ENCODE peak calls at places on chromosomes 12 and 14, in ten cellular contexts. K is AG10803; G is dorsolateral prefrontal cortex; T is effector memory CD4-positive, alpha-beta T cell; O is heart right ventricle; J is astrocyte of the cerebellum; S is A549; L is CD8-positive, alpha-beta memory T cell; I is mammary epithelial cell; Q is uterus. C is an unnamed sample.

GRCh38 chr14:88902850-88903249 is 78.4 kb downstream of the TTC8 start:
- DNase-seq in K (no peak), G (no peak), T (no peak), O (no peak), J (no peak), S (no peak), L (no peak), I (no peak), Q (no peak), C (no peak)

GRCh38 chr12:53190108-53190729 is 9.5 kb upstream of the CSAD start:
- DNase-seq in K (peak), G (no peak), T (peak), O (peak), J (peak), S (peak), L (peak), I (peak), Q (peak), C (peak)

GRCh38 chr12:54993181-54993835 is 8.7 kb upstream of the TESPA1 start:
- DNase-seq in K (peak), G (no peak), T (peak), O (no peak), J (peak), S (peak), L (peak), I (peak), Q (peak), C (peak)

GRCh38 chr14:96090441-96091148 is 51.4 kb downstream of the C14orf132 start:
- DNase-seq in K (peak), G (peak), T (no peak), O (peak), J (peak), S (no peak), L (no peak), I (no peak), Q (peak), C (no peak)

GRCh38 chr14:36517242-36518030 is 2.6 kb downstream of the NKX2-1 start:
- DNase-seq in K (no peak), G (no peak), T (no peak), O (no peak), J (no peak), S (no peak), L (no peak), I (no peak), Q (no peak), C (no peak)

GRCh38 chr14:31560759-31561154 is 447 bp upstream of the NUBPL start:
- DNase-seq in K (no peak), G (no peak), T (no peak), O (no peak), J (no peak), S (no peak), L (no peak), I (no peak), Q (no peak), C (no peak)

GRCh38 chr14:94485944-94486841 is 10.2 kb upstream of the SERPINA9 start:
- DNase-seq in K (peak), G (peak), T (no peak), O (peak), J (peak), S (peak), L (no peak), I (peak), Q (no peak), C (peak)

GRCh38 chr12:81208193-81208946 is 130.5 kb downstream of the ACSS3 start:
- DNase-seq in K (no peak), G (no peak), T (no peak), O (no peak), J (no peak), S (no peak), L (no peak), I (no peak), Q (peak), C (peak)

GRCh38 chr12:21538259-21538658 is 12.2 kb downstream of the SPX start:
- DNase-seq in K (no peak), G (no peak), T (no peak), O (no peak), J (no peak), S (no peak), L (no peak), I (no peak), Q (no peak), C (no peak)

GRCh38 chr12:81644503-81644902 is 114.6 kb downstream of the PPFIA2 start:
- DNase-seq in K (peak), G (no peak), T (no peak), O (no peak), J (peak), S (peak), L (peak), I (peak), Q (no peak), C (peak)

GRCh38 chr14:53619625-53620324 is 336.9 kb downstream of the BMP4 start:
- DNase-seq in K (peak), G (no peak), T (no peak), O (no peak), J (no peak), S (no peak), L (no peak), I (no peak), Q (peak), C (peak)

DNA sequence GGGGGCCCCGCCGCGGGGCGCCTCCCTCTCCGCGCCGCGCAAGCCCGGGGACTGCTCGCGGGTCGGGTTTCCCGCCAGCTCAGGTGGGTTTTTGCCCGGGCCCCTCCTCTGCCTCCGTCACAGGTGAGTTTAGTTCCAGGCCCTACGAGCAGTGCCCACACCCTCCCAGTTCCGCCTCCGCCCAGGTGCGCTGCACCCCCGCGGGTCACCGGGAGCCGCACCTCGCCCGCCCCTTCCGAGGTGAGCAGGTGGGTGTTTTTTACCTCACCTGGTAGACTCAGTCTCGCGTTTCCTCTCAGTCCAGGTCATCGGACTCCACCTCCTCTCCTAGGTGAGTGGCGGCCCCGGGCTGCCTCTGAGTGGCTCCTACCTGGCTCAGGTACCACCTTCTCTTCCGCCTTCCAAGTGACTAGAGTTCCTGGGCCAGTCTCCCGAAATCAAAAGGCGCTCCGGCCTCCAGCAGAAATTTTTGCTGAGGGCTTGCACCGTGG is at the start of gene TMEM30B:
- DNase-seq in K (no peak), G (no peak), T (peak), O (no peak), J (no peak), S (no peak), L (peak), I (peak), Q (no peak), C (no peak)
- H3K4me3 ChIP-seq in K (peak), G (peak), T (peak), O (peak), J (peak), S (peak), L (peak), I (peak), Q (peak), C (peak)

DNA sequence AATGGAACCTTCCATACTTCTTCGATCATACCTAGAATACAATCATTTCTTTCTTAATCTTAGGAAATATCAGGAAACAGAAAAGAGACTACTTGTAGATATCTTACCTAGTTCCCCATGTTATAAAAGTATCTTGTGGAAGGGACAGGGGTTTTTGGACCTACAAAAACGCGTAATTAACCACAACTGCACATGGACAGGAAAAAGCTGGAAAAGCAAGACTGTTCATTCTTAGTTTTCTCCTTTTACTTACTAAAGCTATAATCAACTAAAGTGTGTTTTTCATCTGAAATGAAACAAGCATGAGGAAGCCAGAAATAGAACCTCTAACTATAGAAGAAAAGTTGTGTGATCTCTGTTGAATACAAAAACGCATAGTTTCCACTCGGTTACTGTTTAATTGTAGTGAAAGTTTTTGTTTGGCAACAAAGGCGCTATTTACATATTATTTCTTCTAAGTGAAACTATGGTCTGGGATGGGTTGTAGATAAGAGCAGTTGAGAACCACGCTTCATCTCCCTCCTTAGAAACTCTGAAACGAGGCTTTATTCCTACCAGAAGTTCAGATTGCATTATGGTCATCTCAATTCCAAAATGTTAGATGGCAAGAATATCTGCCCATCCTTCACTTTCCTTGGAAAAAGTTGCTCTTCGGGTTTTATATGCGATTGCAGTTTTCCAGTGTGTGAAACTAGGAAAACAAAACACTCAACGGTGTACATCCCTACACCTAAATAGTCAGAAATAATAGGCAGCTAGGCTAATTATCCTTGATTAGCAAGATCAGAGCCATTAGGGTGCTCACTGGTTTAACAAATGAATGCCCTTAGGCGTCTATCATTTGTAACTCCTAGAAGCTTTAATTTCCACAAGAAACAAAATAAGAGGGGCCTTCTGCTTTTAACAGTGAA is 1.1 kb downstream of the BCAT1 start:
- DNase-seq in K (no peak), G (no peak), T (no peak), O (no peak), J (no peak), S (no peak), L (no peak), I (no peak), Q (no peak), C (no peak)
- H3K4me3 ChIP-seq in K (peak), G (peak), T (peak), O (peak), J (peak), S (peak), L (peak), I (peak), Q (peak), C (peak)

DNA sequence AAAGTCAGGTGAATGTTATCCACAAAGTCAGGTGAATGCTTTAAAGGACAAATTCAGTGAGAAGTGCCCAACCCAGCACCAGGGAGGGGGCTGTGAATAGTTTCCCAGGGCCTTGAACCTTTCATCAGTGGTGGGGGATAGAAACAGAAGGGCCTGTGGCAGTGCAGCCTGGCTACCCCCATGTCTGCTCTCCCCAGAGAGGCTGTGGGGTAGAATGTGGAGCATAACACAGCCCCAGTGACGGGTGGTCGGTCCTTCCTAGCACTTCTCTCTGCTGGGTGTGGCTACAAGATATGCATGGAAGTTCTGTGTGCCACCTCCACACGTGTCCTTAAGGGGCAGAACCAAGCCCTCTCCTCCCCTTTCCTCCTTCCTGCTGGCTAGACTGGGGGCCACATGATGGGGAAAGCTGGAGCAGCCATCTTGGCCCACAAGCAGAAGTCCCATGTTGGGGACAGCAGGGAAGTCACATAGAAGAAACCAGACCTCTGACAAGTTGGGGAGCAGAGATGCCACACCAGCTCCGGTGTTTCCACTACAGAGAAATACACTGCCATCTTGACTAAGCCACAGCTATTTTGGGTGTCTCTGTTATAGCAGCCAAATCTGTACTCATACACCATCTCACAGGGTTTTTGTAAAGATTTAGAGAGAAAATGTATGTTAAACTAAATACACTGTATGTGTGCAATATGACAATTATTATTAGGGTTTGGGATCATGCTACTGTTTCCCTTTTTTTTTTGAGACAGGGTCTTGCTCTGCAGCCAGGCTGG is 17.0 kb downstream of the RITA1 start:
- DNase-seq in K (no peak), G (no peak), T (no peak), O (no peak), J (no peak), S (no peak), L (no peak), I (no peak), Q (no peak), C (no peak)
- H3K4me3 ChIP-seq in K (no peak), G (no peak), T (no peak), O (no peak), J (no peak), S (no peak), L (no peak), I (no peak), Q (no peak), C (no peak)

GRCh38 chr12:124788936-124789555 is 74.6 kb downstream of the SCARB1 start:
- DNase-seq in K (no peak), G (no peak), T (no peak), O (no peak), J (no peak), S (no peak), L (no peak), I (no peak), Q (no peak), C (no peak)
- H3K4me3 ChIP-seq in K (no peak), G (no peak), T (no peak), O (no peak), J (no peak), S (no peak), L (no peak), I (no peak), Q (no peak), C (no peak)

DNA sequence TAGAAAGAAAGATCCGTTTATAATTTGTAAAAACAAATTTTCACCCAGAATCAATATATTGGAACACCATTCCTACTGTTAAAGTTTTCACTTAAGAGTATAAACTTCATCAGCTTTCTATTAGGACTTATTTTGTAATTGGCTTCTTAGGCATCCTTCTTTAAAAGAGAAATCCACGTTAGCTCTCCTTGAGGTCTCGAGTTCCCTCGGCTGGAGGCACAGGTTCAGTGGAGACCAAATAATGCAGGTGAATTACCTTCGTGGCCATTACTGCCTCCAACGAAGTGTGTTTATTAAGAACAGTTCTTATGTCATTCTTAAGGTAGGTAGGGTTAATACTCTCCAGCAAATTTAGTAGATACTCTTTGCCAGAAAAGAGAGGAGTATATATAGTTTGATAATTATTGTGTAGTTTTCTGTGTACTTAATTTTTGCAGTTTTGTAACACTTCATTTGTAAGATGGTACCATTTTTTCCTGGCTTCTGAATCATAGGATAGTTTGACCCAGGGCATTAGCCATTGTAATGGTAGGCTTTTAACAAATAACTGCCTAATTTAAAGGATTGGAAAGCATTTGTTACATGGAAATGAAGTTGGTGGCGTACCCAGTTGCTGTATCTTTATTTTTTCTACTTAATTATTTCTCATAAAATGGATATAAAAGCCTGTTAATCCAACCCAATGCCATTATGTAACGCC is 2.2 kb downstream of the CALM1 start:
- DNase-seq in K (no peak), G (no peak), T (no peak), O (no peak), J (no peak), S (no peak), L (no peak), I (no peak), Q (no peak), C (no peak)
- H3K4me3 ChIP-seq in K (peak), G (peak), T (peak), O (peak), J (peak), S (peak), L (peak), I (peak), Q (peak), C (peak)

GRCh38 chr14:64115401-64115800 is 178.8 kb downstream of the ESR2 start:
- DNase-seq in K (no peak), G (no peak), T (no peak), O (no peak), J (no peak), S (no peak), L (no peak), I (no peak), Q (no peak), C (no peak)

GRCh38 chr14:64112859-64113258 is 181.3 kb downstream of the ESR2 start:
- DNase-seq in K (no peak), G (no peak), T (no peak), O (no peak), J (no peak), S (no peak), L (no peak), I (no peak), Q (no peak), C (no peak)

GRCh38 chr14:64114166-64114565 is 180.0 kb downstream of the ESR2 start:
- DNase-seq in K (no peak), G (no peak), T (no peak), O (no peak), J (no peak), S (no peak), L (no peak), I (no peak), Q (no peak), C (no peak)

GRCh38 chr14:64114796-64115195 is 179.4 kb downstream of the ESR2 start:
- DNase-seq in K (no peak), G (no peak), T (no peak), O (no peak), J (no peak), S (no peak), L (no peak), I (no peak), Q (no peak), C (no peak)

GRCh38 chr14:64113279-64113678 is 180.9 kb downstream of the ESR2 start:
- DNase-seq in K (no peak), G (no peak), T (no peak), O (no peak), J (no peak), S (no peak), L (no peak), I (no peak), Q (no peak), C (no peak)
- H3K4me3 ChIP-seq in K (no peak), G (no peak), T (no peak), O (no peak), J (no peak), S (no peak), L (no peak), I (no peak), Q (no peak), C (no peak)

C was measured in foreskin fibroblast.